ENCODE peak calls at places on chromosome 1, in five cellular contexts. R, L, J, Y and M are unnamed samples.

GRCh38 chr1:1374068-1374860 is 743 bp downstream of the AURKAIP1 start:
- DNase-seq in R (no peak), L (no peak), J (no peak), Y (no peak), M (peak)

GRCh38 chr1:36464605-36465393 is 615 bp upstream of the MRPS15 start:
- DNase-seq in R (no peak), L (peak), J (no peak), Y (no peak), M (peak)

GRCh38 chr1:50368179-50369007 is 54.9 kb downstream of the DMRTA2 start:
- DNase-seq in R (peak), L (peak), J (no peak), Y (no peak), M (no peak)

GRCh38 chr1:201719812-201720521 is 109.0 kb upstream of the IPO9 start:
- DNase-seq in R (peak), L (peak), J (peak), Y (peak), M (peak)

GRCh38 chr1:50332941-50333594 is 90.2 kb downstream of the DMRTA2 start:
- DNase-seq in R (peak), L (peak), J (no peak), Y (no peak), M (peak)

GRCh38 chr1:101086783-101087182 is 61.2 kb upstream of the DPH5 start:
- DNase-seq in R (no peak), L (no peak), J (no peak), Y (no peak), M (no peak)

GRCh38 chr1:180916012-180916770 is 3.5 kb downstream of the KIAA1614 start:
- DNase-seq in R (no peak), L (no peak), J (no peak), Y (no peak), M (peak)

GRCh38 chr1:9455487-9456237 is 83.6 kb upstream of the SLC25A33 start:
- DNase-seq in R (peak), L (peak), J (no peak), Y (no peak), M (peak)

GRCh38 chr1:72341661-72342060 is 59.3 kb upstream of the NEGR1 start:
- DNase-seq in R (no peak), L (no peak), J (no peak), Y (no peak), M (no peak)

GRCh38 chr1:213326666-213327317 is 275.8 kb downstream of the RPS6KC1 start:
- DNase-seq in R (peak), L (peak), J (peak), Y (peak), M (no peak)

GRCh38 chr1:42427240-42427639 is 28.6 kb downstream of the ZMYND12 start:
- DNase-seq in R (no peak), L (no peak), J (no peak), Y (no peak), M (no peak)

GRCh38 chr1:150152772-150153461 is 3.2 kb downstream of the PLEKHO1 start:
- DNase-seq in R (peak), L (peak), J (peak), Y (no peak), M (peak)

GRCh38 chr1:116833655-116834054 is 76.1 kb upstream of the PTGFRN start:
- DNase-seq in R (no peak), L (no peak), J (no peak), Y (no peak), M (no peak)

GRCh38 chr1:210446479-210446878 is 117.8 kb downstream of the HHAT start:
- DNase-seq in R (no peak), L (peak), J (no peak), Y (no peak), M (no peak)

GRCh38 chr1:213669964-213670691 is 317.6 kb upstream of the PROX1 start:
- DNase-seq in R (no peak), L (no peak), J (no peak), Y (no peak), M (no peak)